ENCODE peak calls at places on chromosomes 11 and 22, in ten cellular contexts. One of them, this sample, is unnamed.
A peak's percentile ranks its signal among the peaks of the same experiment; 100 is the strongest.

GRCh38 chr11:27656320-27656719 is 43.9 kb downstream of the BDNF start:
- DNase-seq in A549: no peak
- DNase-seq in cardiac fibroblast: no peak
- DNase-seq in A172: no peak
- DNase-seq in heart right ventricle: no peak
- DNase-seq in neural crest cell: no peak
- DNase-seq in epithelial cell of esophagus: no peak
- DNase-seq in COLO829: no peak
- DNase-seq in thoracic aorta: no peak
- DNase-seq in activated CD8-positive, alpha-beta memory T cell treated with anti-CD3 and anti-CD28 coated beads for 48 hours: no peak
- DNase-seq in this sample: no peak

GRCh38 chr11:107929611-107930200 is 1.5 kb downstream of the RAB39A start:
- DNase-seq in heart right ventricle: no peak
- DNase-seq in A549: no peak
- DNase-seq in activated CD8-positive, alpha-beta memory T cell treated with anti-CD3 and anti-CD28 coated beads for 48 hours: no peak
- DNase-seq in COLO829: no peak
- DNase-seq in cardiac fibroblast: no peak
- DNase-seq in thoracic aorta: no peak
- DNase-seq in epithelial cell of esophagus: no peak
- DNase-seq in A172: no peak
- DNase-seq in neural crest cell: no peak
- DNase-seq in this sample: no peak

GRCh38 chr11:33691051-33691864 is 9.4 kb downstream of the C11orf91 start:
- DNase-seq in activated CD8-positive, alpha-beta memory T cell treated with anti-CD3 and anti-CD28 coated beads for 48 hours: no peak
- DNase-seq in cardiac fibroblast: no peak
- DNase-seq in A172: no peak
- DNase-seq in epithelial cell of esophagus: peak; percentile 63
- DNase-seq in thoracic aorta: no peak
- DNase-seq in A549: peak; percentile 31
- DNase-seq in COLO829: no peak
- DNase-seq in neural crest cell: no peak
- DNase-seq in heart right ventricle: no peak
- DNase-seq in this sample: no peak

GRCh38 chr22:20174785-20175596 is 24.1 kb upstream of the CCDC188 start:
- DNase-seq in epithelial cell of esophagus: no peak
- DNase-seq in activated CD8-positive, alpha-beta memory T cell treated with anti-CD3 and anti-CD28 coated beads for 48 hours: no peak
- DNase-seq in neural crest cell: no peak
- DNase-seq in heart right ventricle: no peak
- DNase-seq in cardiac fibroblast: peak; percentile 42
- DNase-seq in thoracic aorta: no peak
- DNase-seq in A549: no peak
- DNase-seq in COLO829: no peak
- DNase-seq in A172: no peak
- DNase-seq in this sample: no peak

GRCh38 chr22:47163876-47164513 is 401.5 kb downstream of the TBC1D22A start:
- DNase-seq in heart right ventricle: peak; percentile 13
- DNase-seq in activated CD8-positive, alpha-beta memory T cell treated with anti-CD3 and anti-CD28 coated beads for 48 hours: no peak
- DNase-seq in COLO829: no peak
- DNase-seq in A549: no peak
- DNase-seq in neural crest cell: peak; percentile 9
- DNase-seq in A172: no peak
- DNase-seq in cardiac fibroblast: no peak
- DNase-seq in thoracic aorta: no peak
- DNase-seq in epithelial cell of esophagus: no peak
- DNase-seq in this sample: no peak

GRCh38 chr11:60959445-60959844 is 7.5 kb upstream of the SLC15A3 start:
- DNase-seq in activated CD8-positive, alpha-beta memory T cell treated with anti-CD3 and anti-CD28 coated beads for 48 hours: no peak
- DNase-seq in heart right ventricle: no peak
- DNase-seq in A172: no peak
- DNase-seq in neural crest cell: no peak
- DNase-seq in cardiac fibroblast: no peak
- DNase-seq in COLO829: no peak
- DNase-seq in thoracic aorta: no peak
- DNase-seq in A549: no peak
- DNase-seq in epithelial cell of esophagus: peak; percentile 14
- DNase-seq in this sample: no peak

GRCh38 chr11:69562302-69562701 is 78.7 kb upstream of the CCND1 start:
- DNase-seq in activated CD8-positive, alpha-beta memory T cell treated with anti-CD3 and anti-CD28 coated beads for 48 hours: no peak
- DNase-seq in COLO829: no peak
- DNase-seq in thoracic aorta: no peak
- DNase-seq in heart right ventricle: no peak
- DNase-seq in A549: no peak
- DNase-seq in A172: no peak
- DNase-seq in epithelial cell of esophagus: no peak
- DNase-seq in neural crest cell: no peak
- DNase-seq in cardiac fibroblast: no peak
- DNase-seq in this sample: no peak

GRCh38 chr11:10480026-10480425 is 25.0 kb downstream of the AMPD3 start:
- DNase-seq in neural crest cell: no peak
- DNase-seq in cardiac fibroblast: no peak
- DNase-seq in epithelial cell of esophagus: no peak
- DNase-seq in A549: no peak
- DNase-seq in activated CD8-positive, alpha-beta memory T cell treated with anti-CD3 and anti-CD28 coated beads for 48 hours: no peak
- DNase-seq in thoracic aorta: no peak
- DNase-seq in A172: no peak
- DNase-seq in heart right ventricle: no peak
- DNase-seq in COLO829: no peak
- DNase-seq in this sample: no peak